ENCODE peak calls at places on chromosomes 12 and 14, in five cellular contexts. H is transverse colon, S is stomach, V is endothelial cell of umbilical vein, U is GM23338. T is an unnamed sample. For H3K4me1, the result is how much of the 10 kb centered on the place peaks cover.

GRCh38 chr14:75273272-75274044 is 5.2 kb upstream of the FOS start:
- DNase-seq in S (no peak), H (peak), U (no peak), V (no peak), T (peak)

GRCh38 chr14:87241018-87241779 is 751.8 kb downstream of the GALC start:
- DNase-seq in H (no peak), S (no peak), V (no peak), U (no peak), T (no peak)

GRCh38 chr12:124407074-124407473 is 112.2 kb downstream of the RFLNA start:
- DNase-seq in H (no peak), V (no peak), S (no peak), U (peak), T (no peak)

GRCh38 chr14:79809849-79810612 is 401.3 kb downstream of the DIO2 start:
- DNase-seq in V (no peak), U (peak), H (peak), S (no peak), T (no peak)

GRCh38 chr12:92987846-92988621 is 58.9 kb upstream of the EEA1 start:
- DNase-seq in S (no peak), V (peak), U (peak), H (peak), T (no peak)

GRCh38 chr12:53725824-53726223 is 1.4 kb downstream of the CALCOCO1 start:
- DNase-seq in S (peak), V (no peak), H (peak), U (no peak), T (peak)

GRCh38 chr12:51322452-51322851 is 1.5 kb downstream of the BIN2 start:
- DNase-seq in U (no peak), V (no peak), H (no peak), S (no peak), T (no peak)

GRCh38 chr14:103220134-103220981 is 97.1 kb downstream of the TNFAIP2 start:
- DNase-seq in S (no peak), U (peak), V (no peak), H (no peak), T (no peak)

GRCh38 chr14:23929822-23930294 is 23.7 kb upstream of the DHRS4 start:
- DNase-seq in V (peak), U (peak), S (peak), H (peak), T (peak)

GRCh38 chr14:81727243-81727642 is 193.6 kb upstream of the SEL1L start:
- DNase-seq in V (no peak), S (peak), U (no peak), H (no peak), T (no peak)

GRCh38 chr12:79563021-79563739 is 127.6 kb downstream of the PAWR start:
- DNase-seq in V (no peak), H (no peak), S (no peak), U (no peak), T (no peak)

GRCh38 chr12:132275110-132275531 is 54.3 kb downstream of the GALNT9 start:
- DNase-seq in U (peak), H (peak), S (peak), V (peak), T (no peak)

GRCh38 chr12:120866143-120866542 is 38.0 kb downstream of the SPPL3 start:
- DNase-seq in V (no peak), U (no peak), S (no peak), H (no peak), T (no peak)

GRCh38 chr12:57131896-57132744 is 3.8 kb downstream of the LRP1 start:
- DNase-seq in U (peak), V (no peak), S (no peak), H (peak), T (peak)

GRCh38 chr14:34781242-34781641 is 66.8 kb upstream of the CFL2 start:
- DNase-seq in V (peak), U (no peak), S (no peak), H (no peak), T (no peak)

GRCh38 chr12:34605510-34605887 is 583.2 kb downstream of the ALG10 start:
- DNase-seq in S (no peak), H (no peak), U (no peak), V (no peak), T (peak)

GRCh38 chr14:69859591-69859990 is 19.6 kb upstream of the SMOC1 start:
- DNase-seq in V (no peak), U (no peak), H (no peak), S (no peak), T (no peak)

GRCh38 chr12:26492406-26492805 is 297.0 kb downstream of the SSPN start:
- DNase-seq in U (no peak), H (no peak), S (no peak), V (no peak), T (no peak)

GRCh38 chr14:51087024-51087423 is 7.9 kb downstream of the TRIM9 start:
- DNase-seq in S (no peak), U (peak), V (no peak), H (peak), T (no peak)

GRCh38 chr12:42326466-42327226 is 679 bp downstream of the PPHLN1 start:
- DNase-seq in S (no peak), H (peak), V (peak), U (no peak), T (peak)

GRCh38 chr12:120562906-120563305 is 18.3 kb downstream of the POP5 start:
- DNase-seq in S (no peak), U (no peak), V (no peak), H (no peak), T (no peak)

GRCh38 chr14:65499138-65499537 is 86.6 kb downstream of the FUT8 start:
- DNase-seq in V (no peak), H (no peak), S (no peak), U (no peak), T (no peak)

GRCh38 chr14:61470954-61471279 is 149.5 kb downstream of the PRKCH start:
- DNase-seq in U (no peak), V (no peak), S (no peak), H (no peak), T (no peak)

GRCh38 chr12:90061834-90062233 is 353.2 kb upstream of the ATP2B1 start:
- DNase-seq in H (no peak), S (no peak), U (no peak), V (peak), T (no peak)

GRCh38 chr12:98644433-98644711 is 216 bp downstream of the IKBIP start:
- DNase-seq in S (peak), U (no peak), H (peak), V (no peak), T (no peak)

GRCh38 chr14:50303744-50304471 is 8.1 kb downstream of the L2HGDH start:
- DNase-seq in H (no peak), V (no peak), U (no peak), S (peak), T (no peak)

GRCh38 chr14:94110552-94111181 is at the start of gene IFI27:
- DNase-seq in U (no peak), V (peak), H (peak), S (peak), T (no peak)

GRCh38 chr14:77761205-77761931 is 412 bp upstream of the SNW1 start:
- DNase-seq in V (no peak), H (peak), S (no peak), U (peak), T (no peak)

GRCh38 chr14:99320621-99321235 is 48.7 kb upstream of the BCL11B start:
- DNase-seq in U (no peak), H (no peak), V (no peak), S (no peak), T (no peak)

GRCh38 chr14:31489680-31490079 is 1.8 kb upstream of the GPR33 start:
- DNase-seq in H (no peak), V (no peak), U (no peak), S (no peak), T (no peak)

GRCh38 chr12:60398547-60398946 is 802.7 kb downstream of the SLC16A7 start:
- DNase-seq in S (no peak), H (no peak), U (no peak), V (no peak), T (no peak)

GRCh38 chr12:99824900-99825562 is 159.7 kb downstream of the ANKS1B start:
- DNase-seq in V (no peak), U (no peak), H (no peak), S (no peak), T (no peak)

GRCh38 chr14:48398675-48399282 is 723.4 kb upstream of the MDGA2 start:
- DNase-seq in S (no peak), H (no peak), U (peak), V (peak), T (no peak)

GRCh38 chr12:111084605-111085004 is 164.2 kb upstream of the MYL2 start:
- DNase-seq in S (no peak), V (no peak), U (no peak), H (no peak), T (peak)

GRCh38 chr12:111078731-111079130 is 158.4 kb upstream of the MYL2 start:
- DNase-seq in U (no peak), S (no peak), V (no peak), H (no peak), T (peak)

GRCh38 chr12:111085100-111085499 is 164.7 kb upstream of the MYL2 start:
- DNase-seq in H (no peak), S (no peak), U (peak), V (no peak), T (no peak)

GRCh38 chr12:111088409-111088808 is 168.0 kb upstream of the MYL2 start:
- DNase-seq in H (no peak), S (no peak), V (no peak), U (no peak), T (no peak)

DNA sequence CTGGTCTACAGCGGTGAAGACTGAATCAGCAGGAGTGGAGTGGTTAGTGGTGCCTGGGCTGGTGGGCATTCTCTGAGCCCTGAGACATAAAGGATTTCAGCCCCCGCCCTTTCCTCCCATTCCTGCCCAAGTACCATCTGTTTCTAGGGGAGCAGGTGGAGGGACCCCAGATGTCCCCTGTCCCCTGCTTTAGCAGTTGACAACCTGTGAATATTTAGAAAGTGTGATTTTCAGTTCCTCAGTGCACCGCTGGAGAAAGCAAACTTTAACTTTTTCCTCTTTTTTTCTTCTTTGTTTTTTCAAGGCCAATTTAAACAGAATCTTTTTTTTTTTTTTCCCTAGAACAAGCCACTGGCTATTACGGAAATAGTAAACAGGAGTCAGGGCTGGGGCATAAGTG is 163.8 kb upstream of the MYL2 start:
- DNase-seq in H (no peak), U (no peak), V (no peak), S (no peak), T (no peak)
- H3K27ac ChIP-seq in H (no peak), U (no peak), V (no peak), S (no peak), T (no peak)

GRCh38 chr12:113040722-113041168 is 15.8 kb upstream of the DTX1 start:
- DNase-seq in S (peak), H (peak), U (no peak), V (peak), T (no peak)
- TF ChIP-seq POLR2AphosphoS5 in S (no peak), H (no peak), U (no peak), V (peak), T (no peak)

DNA sequence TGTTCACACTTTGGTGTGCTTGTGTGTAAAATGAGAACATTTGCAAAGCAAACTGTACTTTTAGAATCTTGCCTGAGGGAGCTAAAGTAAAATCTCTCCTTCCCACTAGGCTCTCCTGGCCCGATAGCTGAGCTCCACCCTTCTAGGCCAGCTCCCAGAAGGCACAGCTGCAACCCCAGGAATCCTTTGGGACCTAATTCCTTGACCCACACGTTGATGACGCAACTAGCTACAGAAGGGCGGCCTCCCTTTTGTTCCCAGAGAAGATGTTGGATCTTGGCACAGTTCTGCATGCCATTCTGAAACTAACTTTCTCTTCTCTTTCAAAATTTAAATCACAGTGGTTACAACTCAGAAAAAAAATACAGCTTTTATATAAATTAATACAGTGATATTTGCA is 268.1 kb downstream of the EGLN3 start:
- DNase-seq in S (peak), H (peak), V (no peak), U (no peak), T (no peak)
- H3K4me1 ChIP-seq in S (under half), H (under half), V (under half), U (under half), T (under half)

GRCh38 chr14:71553779-71554178 is 378.4 kb upstream of the RGS6 start:
- DNase-seq in H (no peak), U (no peak), S (no peak), V (no peak), T (no peak)
- H3K27ac ChIP-seq in H (no peak), U (no peak), S (no peak), V (no peak), T (peak)

GRCh38 chr14:95537298-95538089 is 2.6 kb downstream of the GLRX5 start:
- DNase-seq in S (no peak), U (no peak), H (no peak), V (no peak), T (no peak)

GRCh38 chr14:95536036-95536577 is 1.3 kb downstream of the GLRX5 start:
- DNase-seq in V (no peak), S (no peak), H (no peak), U (no peak), T (no peak)

GRCh38 chr14:95540236-95540635 is 5.4 kb downstream of the GLRX5 start:
- DNase-seq in U (no peak), S (no peak), V (no peak), H (no peak), T (no peak)

GRCh38 chr14:95541932-95542554 is 7.2 kb downstream of the GLRX5 start:
- DNase-seq in H (no peak), V (no peak), U (no peak), S (no peak), T (no peak)

DNA sequence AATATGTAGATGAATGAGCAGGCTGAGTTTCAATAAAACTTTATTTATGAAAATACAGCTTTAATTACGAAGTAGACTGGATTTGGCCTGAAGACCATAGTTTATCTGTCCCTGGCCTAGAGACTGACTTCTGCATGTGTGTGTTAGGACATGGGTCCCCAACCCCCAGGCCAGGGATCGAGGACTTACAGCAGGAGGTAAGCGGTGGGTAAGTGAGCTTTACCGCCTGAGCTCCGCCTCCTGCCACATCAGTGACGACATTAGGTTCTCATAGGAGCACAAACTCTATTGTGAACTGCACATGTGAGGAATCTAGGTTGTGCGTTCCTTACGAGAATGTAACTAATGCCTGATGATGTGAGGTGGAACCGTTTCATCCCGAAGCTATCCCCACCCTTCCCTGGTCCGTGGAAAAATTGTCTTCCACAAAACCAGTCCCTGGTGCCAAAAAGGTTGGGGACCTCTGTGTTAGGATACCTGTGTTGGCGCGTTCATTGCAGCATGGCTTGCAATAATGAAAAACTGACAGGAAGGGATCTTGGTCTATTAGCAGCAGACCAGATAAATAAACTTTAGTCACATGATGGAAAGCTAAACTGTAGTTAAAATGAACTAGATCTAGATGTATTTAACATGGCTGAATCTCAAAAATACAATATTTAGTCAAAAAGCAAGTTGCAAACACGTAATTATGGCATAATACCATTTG is 4.1 kb downstream of the GLRX5 start:
- DNase-seq in V (no peak), S (no peak), U (no peak), H (no peak), T (no peak)
- TF ChIP-seq POLR2AphosphoS5 in V (no peak), S (no peak), U (no peak), H (no peak), T (no peak)

GRCh38 chr12:3311027-3311402 is 180.0 kb upstream of the PRMT8 start:
- DNase-seq in H (peak), V (no peak), S (peak), U (no peak), T (no peak)

GRCh38 chr12:3310271-3311026 is 180.6 kb upstream of the PRMT8 start:
- DNase-seq in V (no peak), S (no peak), U (no peak), H (no peak), T (no peak)

GRCh38 chr12:3311491-3312103 is 179.4 kb upstream of the PRMT8 start:
- DNase-seq in S (no peak), U (no peak), H (no peak), V (no peak), T (no peak)

GRCh38 chr12:3308063-3308462 is 182.9 kb upstream of the PRMT8 start:
- DNase-seq in U (no peak), V (no peak), S (no peak), H (no peak), T (no peak)

DNA sequence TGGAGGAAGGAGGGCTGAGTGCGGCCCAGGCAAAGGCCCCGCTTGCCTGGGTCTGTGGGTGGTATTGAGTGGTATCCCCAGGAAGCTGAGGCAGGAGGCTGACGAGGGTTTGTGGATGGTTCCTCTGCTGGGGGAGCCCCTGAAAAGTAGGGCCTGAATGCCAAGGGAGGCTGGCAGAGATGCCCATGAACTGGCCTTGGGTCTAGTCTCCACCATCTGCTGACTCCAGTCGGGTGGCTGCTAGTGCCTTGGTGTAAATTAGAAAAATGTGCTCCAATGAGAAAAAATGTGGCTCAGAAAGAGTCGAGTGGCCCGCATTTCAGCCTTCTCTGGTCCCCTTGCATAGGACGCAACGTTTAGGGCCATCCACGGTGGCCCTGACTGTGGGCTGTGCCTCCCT is 181.2 kb upstream of the PRMT8 start:
- DNase-seq in H (no peak), U (no peak), S (no peak), V (no peak), T (no peak)
- H3K4me1 ChIP-seq in H (under half), U (under half), S (under half), V (under half), T (under half)

GRCh38 chr12:12837025-12837872 is 24.1 kb downstream of the DDX47 start:
- DNase-seq in U (peak), V (peak), H (peak), S (peak), T (no peak)

GRCh38 chr12:12839003-12839395 is 25.9 kb downstream of the DDX47 start:
- DNase-seq in U (no peak), S (no peak), V (no peak), H (no peak), T (no peak)

GRCh38 chr12:12840500-12840899 is 27.4 kb downstream of the DDX47 start:
- DNase-seq in S (no peak), H (no peak), U (no peak), V (no peak), T (no peak)

GRCh38 chr12:12836571-12836970 is 23.4 kb downstream of the DDX47 start:
- DNase-seq in V (no peak), U (no peak), S (no peak), H (no peak), T (no peak)

GRCh38 chr12:12839886-12840285 is 26.7 kb downstream of the DDX47 start:
- DNase-seq in U (no peak), V (peak), S (peak), H (peak), T (no peak)
- H3K27ac ChIP-seq in U (no peak), V (peak), S (peak), H (peak), T (no peak)

GRCh38 chr12:31035226-31035625 is 38.4 kb upstream of the DDX11 start:
- DNase-seq in V (no peak), U (no peak), S (no peak), H (no peak), T (no peak)
- TF ChIP-seq POLR2AphosphoS5 in V (no peak), U (no peak), S (no peak), H (no peak), T (no peak)

DNA sequence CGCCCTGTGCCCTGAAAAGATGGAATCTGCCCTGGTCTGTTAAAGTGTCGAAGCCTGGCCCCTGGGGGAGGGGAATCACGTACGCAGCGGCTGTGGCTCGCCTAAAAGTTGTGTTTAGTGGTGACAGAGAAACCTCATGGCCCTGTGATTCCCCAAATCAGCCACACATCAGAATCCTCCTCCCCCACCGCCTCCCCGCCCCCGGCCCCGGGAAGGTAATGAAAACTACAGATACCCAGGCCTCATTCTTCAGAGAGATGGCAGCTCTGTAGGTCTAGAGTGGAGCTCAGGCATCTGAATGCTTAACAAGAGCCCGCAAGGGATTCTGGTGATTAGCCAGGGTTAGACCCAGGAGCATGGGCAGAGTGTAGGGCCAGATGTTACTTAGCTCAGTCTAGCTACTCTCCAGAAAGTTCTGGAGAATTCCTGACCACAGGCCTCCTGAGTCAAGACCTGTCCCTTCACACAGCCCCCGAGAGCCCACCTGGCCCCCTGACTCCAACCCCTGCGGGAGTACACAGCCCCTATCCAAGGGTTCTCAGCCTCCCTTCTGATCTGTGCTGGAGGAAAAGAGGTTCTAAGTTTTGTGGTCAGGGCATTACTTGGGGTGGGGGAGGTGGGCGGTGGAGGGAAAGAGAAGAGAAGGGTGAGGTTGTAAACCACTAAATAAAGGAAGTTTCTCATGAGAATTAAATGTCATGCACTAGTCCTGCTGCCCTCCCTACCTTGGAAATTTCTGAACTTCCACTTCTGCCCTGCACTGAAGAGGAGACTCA is 114.8 kb downstream of the PLXNC1 start:
- DNase-seq in V (no peak), H (peak), S (no peak), U (peak), T (peak)
- H3K4me1 ChIP-seq in V (under half), H (under half), S (under half), U (half or more), T (half or more)

GRCh38 chr12:570237-570925 is 92.9 kb downstream of the NINJ2 start:
- DNase-seq in V (peak), H (peak), S (peak), U (peak), T (peak)
- H3K27ac ChIP-seq in V (peak), H (peak), S (peak), U (peak), T (peak)